ENCODE peak calls at places on chromosome 22, in four cellular contexts. Y is stimulated activated CD4-positive, alpha-beta T cell treated with anti-CD3 and anti-CD28 coated beads, Interleukin-1b, Interleukin-23, amount 100 ng/mL, for 24 hours; L is NCI-H2081; X is stimulated activated CD8-positive, alpha-beta memory T cell treated with anti-CD3 and anti-CD28 coated beads, Interleukin-7, amount 100 ng/mL, for 1 hour. S is an unnamed sample.

GRCh38 chr22:37051629-37052385 is at the start of gene KCTD17:
- DNase-seq in Y (peak), L (peak), X (peak), S (peak)

GRCh38 chr22:49055406-49055805 is 772.3 kb downstream of the BRD1 start:
- DNase-seq in Y (no peak), L (no peak), X (no peak), S (no peak)

GRCh38 chr22:37148031-37148651 is 1.6 kb downstream of the IL2RB start:
- DNase-seq in Y (no peak), L (no peak), X (no peak), S (no peak)

GRCh38 chr22:29310863-29311339 is 4.5 kb downstream of the GAS2L1 start:
- DNase-seq in Y (peak), L (peak), X (no peak), S (peak)

GRCh38 chr22:35538801-35539321 is 1.8 kb upstream of the RASD2 start:
- DNase-seq in Y (peak), L (no peak), X (no peak), S (no peak)

GRCh38 chr22:30752771-30753170 is 58.1 kb downstream of the OSBP2 start:
- DNase-seq in Y (no peak), L (no peak), X (no peak), S (no peak)

GRCh38 chr22:37079668-37080171 is 28.2 kb downstream of the KCTD17 start:
- DNase-seq in Y (peak), L (no peak), X (peak), S (no peak)

GRCh38 chr22:44088976-44089570 is 65.0 kb downstream of the PARVB start:
- DNase-seq in Y (no peak), L (no peak), X (no peak), S (no peak)

GRCh38 chr22:32649515-32650200 is 151.8 kb upstream of the TIMP3 start:
- DNase-seq in Y (no peak), L (no peak), X (no peak), S (no peak)

GRCh38 chr22:39941661-39942060 is 18.5 kb upstream of the TMA7B start:
- DNase-seq in Y (no peak), L (peak), X (no peak), S (no peak)

GRCh38 chr22:37316875-37317371 is 34.6 kb downstream of the CYTH4 start:
- DNase-seq in Y (peak), L (peak), X (peak), S (peak)

GRCh38 chr22:43015677-43016042 is 711 bp upstream of the PACSIN2 start:
- DNase-seq in Y (no peak), L (no peak), X (no peak), S (no peak)

GRCh38 chr22:32621656-32622003 is 147.0 kb downstream of the FBXO7 start:
- DNase-seq in Y (no peak), L (no peak), X (no peak), S (no peak)

GRCh38 chr22:45099961-45100360 is 63.8 kb upstream of the NUP50 start:
- DNase-seq in Y (no peak), L (no peak), X (no peak), S (no peak)

GRCh38 chr22:31647516-31647915 is 14.5 kb downstream of the PISD start:
- DNase-seq in Y (no peak), L (no peak), X (no peak), S (no peak)

GRCh38 chr22:40510965-40511364 is 125.6 kb downstream of the MRTFA start:
- DNase-seq in Y (no peak), L (no peak), X (no peak), S (no peak)

GRCh38 chr22:19174106-19175025 is 4.2 kb downstream of the SLC25A1 start:
- DNase-seq in Y (no peak), L (no peak), X (no peak), S (no peak)

GRCh38 chr22:17152340-17152739 is 6.7 kb downstream of the HDHD5 start:
- DNase-seq in Y (no peak), L (no peak), X (no peak), S (no peak)

GRCh38 chr22:44309137-44309536 is 3.6 kb downstream of the SHISAL1 start:
- DNase-seq in Y (no peak), L (no peak), X (no peak), S (no peak)

S was measured in NCI-H1436.